ENCODE peak calls at places on chromosomes 2 and 18, in eight cellular contexts. B is IMR-90, A is aorta, S is heart right ventricle, F is right lobe of liver, X is left lung, G is thyroid gland, R is endodermal cell. H is an unnamed sample. For H3K27me3, the result is how much of the 10 kb centered on the place peaks cover.

GRCh38 chr2:106602042-106602441 is 114.9 kb downstream of the CD8B2 start:
- DNase-seq in R (no peak), S (no peak), F (no peak), X (no peak), A (no peak), B (no peak), G (no peak), H (no peak)

GRCh38 chr2:191749181-191749540 is 71.2 kb downstream of the NABP1 start:
- DNase-seq in G (no peak), R (no peak), S (no peak), F (no peak), A (no peak), B (no peak), X (no peak), H (no peak)

GRCh38 chr2:36330456-36331395 is 24.9 kb upstream of the CRIM1 start:
- DNase-seq in A (no peak), F (no peak), R (no peak), G (no peak), X (no peak), B (peak), S (no peak), H (no peak)

GRCh38 chr18:68666316-68666715 is 48.6 kb downstream of the TMX3 start:
- DNase-seq in A (no peak), X (no peak), G (no peak), R (no peak), B (no peak), S (no peak), F (no peak), H (no peak)

GRCh38 chr2:189874571-189875320 is 90.5 kb downstream of the PMS1 start:
- DNase-seq in S (no peak), B (no peak), R (no peak), X (no peak), F (no peak), A (no peak), G (no peak), H (no peak)

GRCh38 chr2:155100261-155100660 is 401.8 kb downstream of the KCNJ3 start:
- DNase-seq in F (no peak), S (no peak), G (no peak), B (no peak), X (no peak), A (no peak), R (peak), H (no peak)

GRCh38 chr2:237818066-237818473 is 19.5 kb downstream of the RBM44 start:
- DNase-seq in R (no peak), B (peak), G (no peak), A (no peak), X (no peak), F (no peak), S (no peak), H (no peak)

GRCh38 chr2:3628800-3629199 is 29.2 kb upstream of the ALLC start:
- DNase-seq in B (no peak), R (peak), A (no peak), X (no peak), S (peak), G (peak), F (no peak), H (peak)

GRCh38 chr2:137316075-137316474 is 550.7 kb downstream of the THSD7B start:
- DNase-seq in B (no peak), F (no peak), X (no peak), S (no peak), R (no peak), A (no peak), G (no peak), H (no peak)

GRCh38 chr2:151071906-151072305 is 189.8 kb downstream of the RBM43 start:
- DNase-seq in G (no peak), S (no peak), B (peak), R (no peak), A (no peak), F (no peak), X (no peak), H (no peak)

GRCh38 chr2:232981767-232982360 is 31.2 kb downstream of the NGEF start:
- DNase-seq in G (no peak), F (peak), S (no peak), A (no peak), R (peak), X (no peak), B (no peak), H (no peak)

GRCh38 chr2:234606906-234607305 is 110.0 kb upstream of the ARL4C start:
- DNase-seq in B (peak), R (no peak), X (no peak), S (no peak), G (no peak), A (no peak), F (no peak), H (no peak)

GRCh38 chr18:44687421-44687820 is 6.7 kb downstream of the SETBP1 start:
- DNase-seq in S (no peak), R (no peak), F (no peak), B (no peak), X (no peak), A (no peak), G (no peak), H (no peak)

GRCh38 chr2:162430323-162430722 is 86.4 kb downstream of the GCA start:
- DNase-seq in B (no peak), R (no peak), X (no peak), G (no peak), F (no peak), S (peak), A (no peak), H (no peak)

GRCh38 chr18:67733094-67733493 is 216.6 kb upstream of the DSEL start:
- DNase-seq in G (no peak), F (no peak), S (no peak), B (peak), A (no peak), R (no peak), X (no peak), H (no peak)

GRCh38 chr2:28991021-28991420 is 9.9 kb downstream of the TOGARAM2 start:
- DNase-seq in B (peak), G (peak), X (no peak), A (no peak), S (no peak), F (no peak), R (no peak), H (no peak)

GRCh38 chr2:65279756-65280155 is 52.1 kb downstream of the ACTR2 start:
- DNase-seq in B (no peak), A (no peak), R (no peak), G (no peak), F (no peak), X (no peak), S (no peak), H (no peak)
- H3K27me3 ChIP-seq in B (under half), A (under half), R (under half), G (under half), F (under half), X (under half), S (under half), H (under half)

DNA sequence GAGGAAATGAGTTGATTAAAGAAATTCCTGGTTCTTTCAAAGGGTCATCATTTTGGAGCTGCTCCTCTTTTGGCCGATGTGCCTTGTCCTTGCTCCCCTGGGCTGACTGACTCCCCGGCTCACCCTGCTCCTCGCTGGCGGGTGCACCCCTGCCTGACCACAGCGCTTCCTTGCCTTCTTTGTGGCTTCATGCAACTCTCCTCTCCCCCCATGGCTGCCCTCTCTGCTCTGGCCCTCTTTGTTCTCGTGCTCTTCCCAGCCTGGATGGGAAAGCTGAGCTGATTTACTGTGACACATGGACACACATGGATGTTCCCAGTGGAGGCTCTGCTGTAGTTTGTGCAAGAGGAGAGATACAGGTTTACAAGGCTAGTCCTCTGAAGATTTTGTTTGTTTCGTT is 234.6 kb downstream of the HAUS1 start:
- DNase-seq in B (no peak), X (no peak), G (no peak), A (no peak), R (no peak), F (no peak), S (no peak), H (no peak)
- H3K27me3 ChIP-seq in B (half or more), X (under half), G (under half), A (under half), R (under half), F (under half), S (under half), H (under half)

GRCh38 chr18:79788096-79789085 is 9.3 kb upstream of the KCNG2 start:
- DNase-seq in F (no peak), A (peak), S (no peak), R (peak), B (no peak), X (peak), G (no peak), H (no peak)

GRCh38 chr18:79786304-79786703 is 11.4 kb upstream of the KCNG2 start:
- DNase-seq in G (no peak), B (no peak), F (no peak), X (peak), S (no peak), R (no peak), A (peak), H (no peak)

GRCh38 chr18:79787527-79788095 is 10.1 kb upstream of the KCNG2 start:
- DNase-seq in X (no peak), G (no peak), S (no peak), R (no peak), F (no peak), B (no peak), A (no peak), H (no peak)

GRCh38 chr18:79785831-79786230 is 11.9 kb upstream of the KCNG2 start:
- DNase-seq in B (no peak), A (peak), G (no peak), X (peak), R (no peak), S (no peak), F (no peak), H (no peak)

DNA sequence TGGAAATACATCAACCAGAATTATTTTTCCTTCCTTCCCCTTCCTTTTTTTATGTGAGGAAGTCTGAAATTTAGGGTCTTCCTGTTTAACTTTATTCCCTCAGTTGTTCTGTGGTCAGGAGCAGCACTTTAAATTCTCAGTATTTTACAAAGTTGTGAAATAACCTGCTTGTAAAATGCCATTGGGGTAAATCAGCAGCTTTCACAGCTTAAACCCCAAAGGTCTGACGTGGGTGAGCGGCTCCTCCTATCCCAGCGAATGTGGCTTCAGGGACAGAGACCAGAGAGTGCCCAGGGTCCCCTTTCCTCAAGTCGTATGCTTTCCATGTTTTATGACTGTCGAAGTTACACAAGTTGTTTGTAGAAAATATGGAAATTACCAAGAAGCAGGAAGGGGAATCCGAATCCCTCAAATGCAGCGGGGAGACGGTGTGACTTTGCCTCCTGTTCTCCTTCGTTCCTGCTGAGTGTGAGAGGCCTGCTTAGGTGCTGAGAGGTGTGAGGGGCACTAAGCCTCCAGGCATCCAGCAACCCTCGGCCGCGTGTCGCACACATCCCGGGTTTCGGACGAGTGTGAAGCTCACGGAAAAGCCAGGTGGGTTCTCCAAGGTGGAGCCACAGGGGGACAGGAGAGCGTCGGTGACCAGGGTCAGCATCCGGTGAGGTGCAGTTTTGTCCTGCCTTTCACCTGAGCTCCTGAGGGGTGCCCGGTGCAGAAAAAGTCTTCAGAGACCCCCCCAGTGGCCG is 10.8 kb upstream of the KCNG2 start:
- DNase-seq in R (no peak), S (no peak), A (peak), X (peak), G (no peak), F (no peak), B (peak), H (no peak)
- H3K27me3 ChIP-seq in R (half or more), S (half or more), A (under half), X (under half), G (under half), F (under half), B (under half), H (under half)

GRCh38 chr2:174681983-174682577 is 82.2 kb downstream of the CHRNA1 start:
- DNase-seq in S (peak), A (peak), R (peak), F (peak), B (no peak), X (peak), G (peak), H (peak)

GRCh38 chr2:174683392-174683759 is 80.9 kb downstream of the CHRNA1 start:
- DNase-seq in G (no peak), A (no peak), R (peak), B (peak), F (no peak), S (no peak), X (no peak), H (peak)

GRCh38 chr2:174680221-174680620 is 82.6 kb upstream of the WIPF1 start:
- DNase-seq in F (no peak), G (no peak), A (no peak), B (no peak), R (no peak), S (no peak), X (no peak), H (no peak)

GRCh38 chr2:174682578-174683391 is 81.5 kb downstream of the CHRNA1 start:
- DNase-seq in A (peak), S (peak), B (peak), F (peak), G (peak), X (peak), R (peak), H (peak)

GRCh38 chr2:174681099-174681982 is 82.9 kb downstream of the CHRNA1 start:
- DNase-seq in G (no peak), F (no peak), S (peak), X (no peak), A (no peak), R (peak), B (peak), H (no peak)
- H3K27me3 ChIP-seq in G (under half), F (under half), S (under half), X (under half), A (under half), R (under half), B (under half), H (under half)